ENCODE peak calls at places on chromosomes 13 and 19, in four cellular contexts. Q, R, U and G are unnamed samples.

GRCh38 chr13:112881656-112882554 is 87.1 kb upstream of the MCF2L start:
- DNase-seq in Q (no peak), R (no peak), U (no peak), G (no peak)

GRCh38 chr13:86731987-86732386 is 932.8 kb upstream of the SLITRK6 start:
- DNase-seq in Q (no peak), R (no peak), U (no peak), G (no peak)

GRCh38 chr13:73141292-73141771 is 82.5 kb downstream of the KLF5 start:
- DNase-seq in Q (peak; percentile 21), R (no peak), U (no peak), G (peak; percentile 30)

GRCh38 chr13:54614729-54615128 is 1586.1 kb downstream of the OLFM4 start:
- DNase-seq in Q (no peak), R (no peak), U (peak; percentile 2), G (no peak)

GRCh38 chr13:73908809-73909208 is 225.4 kb downstream of the KLF12 start:
- DNase-seq in Q (no peak), R (no peak), U (no peak), G (no peak)

GRCh38 chr19:56839665-56840451 is 668 bp downstream of the PEG3 start:
- DNase-seq in Q (peak; percentile 92), R (no peak), U (peak; percentile 95), G (no peak)

GRCh38 chr19:3573162-3573857 is 566 bp downstream of the HMG20B start:
- DNase-seq in Q (no peak), R (peak; percentile 73), U (no peak), G (no peak)

GRCh38 chr13:106569233-106570095 is 1.5 kb upstream of the ARGLU1 start:
- DNase-seq in Q (no peak), R (no peak), U (peak; percentile 49), G (no peak)

GRCh38 chr13:66624302-66624701 is 605.8 kb downstream of the PCDH9 start:
- DNase-seq in Q (no peak), R (no peak), U (no peak), G (no peak)

GRCh38 chr19:42250249-42250665 is 4.7 kb downstream of the ERF start:
- DNase-seq in Q (no peak), R (no peak), U (no peak), G (no peak)

GRCh38 chr19:27750697-27751391 is 1462.1 kb downstream of the UQCRFS1 start:
- DNase-seq in Q (no peak), R (no peak), U (no peak), G (no peak)

GRCh38 chr19:932647-933552 is 7.1 kb downstream of the ARID3A start:
- DNase-seq in Q (no peak), R (peak; percentile 56), U (peak; percentile 99), G (peak; percentile 95)

GRCh38 chr19:8512991-8513686 is 828 bp downstream of the ZNF414 start:
- DNase-seq in Q (no peak), R (no peak), U (peak; percentile 44), G (no peak)

GRCh38 chr13:99061411-99061810 is 83.5 kb upstream of the DOCK9 start:
- DNase-seq in Q (no peak), R (no peak), U (no peak), G (no peak)

GRCh38 chr19:38355728-38356725 is 18.3 kb upstream of the PSMD8 start:
- DNase-seq in Q (no peak), R (no peak), U (no peak), G (no peak)

GRCh38 chr13:37701972-37702371 is 103.4 kb upstream of the POSTN start:
- DNase-seq in Q (no peak), R (no peak), U (peak; percentile 78), G (peak; percentile 96)

GRCh38 chr19:8611890-8612806 is 1.6 kb upstream of the ADAMTS10 start:
- DNase-seq in Q (no peak), R (no peak), U (no peak), G (peak; percentile 63)

GRCh38 chr19:18460313-18460712 is 22.4 kb upstream of the ISYNA1 start:
- DNase-seq in Q (no peak), R (no peak), U (peak; percentile 97), G (peak; percentile 67)

GRCh38 chr13:74259641-74260040 is 125.4 kb upstream of the KLF12 start:
- DNase-seq in Q (no peak), R (no peak), U (no peak), G (no peak)

GRCh38 chr13:109330941-109331340 is 455.4 kb downstream of the IRS2 start:
- DNase-seq in Q (no peak), R (no peak), U (peak; percentile 27), G (peak; percentile 35)

GRCh38 chr19:11263726-11264125 is 1.4 kb upstream of the DOCK6 start:
- DNase-seq in Q (no peak), R (no peak), U (peak; percentile 27), G (no peak)

GRCh38 chr13:43289458-43290255 is 266.3 kb downstream of the DNAJC15 start:
- DNase-seq in Q (no peak), R (no peak), U (no peak), G (no peak)

GRCh38 chr19:42229855-42230331 is 9.8 kb downstream of the ZNF526 start:
- DNase-seq in Q (no peak), R (no peak), U (no peak), G (peak; percentile 8)

GRCh38 chr13:20127563-20128458 is 33.0 kb downstream of the GJA3 start:
- DNase-seq in Q (peak; percentile 57), R (peak; percentile 84), U (peak; percentile 49), G (peak; percentile 72)

GRCh38 chr13:21435710-21436151 is 23.4 kb downstream of the ZDHHC20 start:
- DNase-seq in Q (no peak), R (no peak), U (peak; percentile 30), G (peak; percentile 87)

DNA sequence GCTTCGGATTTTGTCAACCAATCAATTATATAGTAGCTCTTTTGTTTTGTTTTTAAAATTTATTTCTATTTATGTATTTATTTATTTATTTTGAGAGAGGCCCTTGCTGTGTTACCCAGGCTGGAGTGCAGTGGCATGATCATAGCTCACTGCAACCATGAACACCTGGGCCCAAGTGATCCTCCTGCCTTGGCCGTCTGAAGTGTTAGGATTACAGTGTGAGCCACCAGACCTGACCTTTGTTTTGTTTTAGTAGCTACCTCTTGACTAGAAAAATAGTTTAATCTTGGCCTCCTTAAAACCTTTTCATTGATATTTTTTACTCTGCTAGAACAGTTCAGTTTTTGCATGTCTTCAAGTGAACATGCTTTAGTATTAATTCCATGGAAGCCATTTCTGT is 15.1 kb downstream of the GARRE1 start:
- DNase-seq in Q (no peak), R (no peak), U (no peak), G (no peak)
- H3K4me1 ChIP-seq in Q (peaks cover 9% of the 10 kb centered on the region), R (peaks cover 8% of the 10 kb centered on the region), U (peaks cover 8% of the 10 kb centered on the region), G (peaks cover 13% of the 10 kb centered on the region)

DNA sequence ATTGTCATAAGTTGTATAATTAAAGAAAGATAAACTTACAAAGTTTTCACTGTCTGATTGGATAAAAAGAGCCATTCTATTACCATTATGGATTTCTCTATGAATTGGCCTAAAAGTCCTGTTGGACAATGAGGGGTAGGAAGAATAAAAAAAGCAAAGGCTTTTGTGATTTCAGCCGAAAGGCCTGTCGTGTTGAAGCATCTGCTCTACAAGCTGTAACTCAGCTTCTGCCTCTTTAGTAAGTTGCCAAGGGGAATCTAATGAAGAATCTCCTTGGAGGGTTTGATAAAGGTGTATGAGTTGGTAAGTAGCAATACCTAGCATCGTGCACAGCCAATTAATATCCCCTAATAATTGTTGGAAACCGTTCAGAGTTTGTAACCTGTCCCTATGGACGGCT is 25.2 kb upstream of the ERVV-1 start:
- DNase-seq in Q (no peak), R (no peak), U (no peak), G (no peak)
- H2BK12ac ChIP-seq in Q (no peak overlapping the region), R (no peak overlapping the region), U (no peak overlapping the region), G (no peak overlapping the region)

GRCh38 chr19:35715355-35715809 is 2.4 kb upstream of the KMT2B start:
- DNase-seq in Q (no peak), R (no peak), U (no peak), G (no peak)
- H3K4me3 ChIP-seq in Q (peak overlapping the region; percentile 74), R (peak overlapping the region; percentile 88), U (no peak overlapping the region), G (no peak overlapping the region)

DNA sequence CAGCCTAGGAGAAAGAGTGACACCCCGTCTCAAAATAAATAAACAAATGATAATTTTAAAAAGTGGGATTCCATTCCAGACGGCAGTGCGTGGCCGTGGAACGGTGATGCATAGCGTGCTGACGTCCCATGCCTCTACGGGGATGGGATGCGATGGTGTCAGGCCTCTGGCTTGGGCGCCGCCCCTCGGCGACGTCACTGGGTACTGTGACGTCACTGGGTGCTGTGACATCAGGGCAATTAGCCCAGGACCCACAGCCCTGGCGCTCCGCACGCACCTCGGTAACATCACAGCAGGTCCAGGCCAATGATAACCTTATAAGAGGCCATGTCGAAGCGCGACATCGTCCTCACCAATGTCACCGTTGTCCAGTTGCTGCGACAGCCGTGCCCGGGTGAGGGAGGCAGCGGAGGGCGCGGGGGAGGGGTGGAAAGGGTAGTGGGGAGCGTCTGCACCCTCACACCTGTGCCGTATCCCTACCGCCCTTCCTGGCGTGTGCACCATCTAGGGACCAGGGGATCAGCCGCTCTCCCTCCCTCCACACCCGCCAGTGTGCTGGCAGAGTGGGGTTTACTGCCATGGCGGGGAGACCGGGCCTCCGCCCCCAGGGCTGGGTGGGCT is at the start of gene GAPDHS:
- DNase-seq in Q (no peak), R (peak; percentile 79), U (no peak), G (no peak)
- H3K4me1 ChIP-seq in Q (peaks cover 9% of the 10 kb centered on the region), R (no peaks in the 10 kb centered on the region), U (peaks cover 3% of the 10 kb centered on the region), G (peaks cover 3% of the 10 kb centered on the region)

DNA sequence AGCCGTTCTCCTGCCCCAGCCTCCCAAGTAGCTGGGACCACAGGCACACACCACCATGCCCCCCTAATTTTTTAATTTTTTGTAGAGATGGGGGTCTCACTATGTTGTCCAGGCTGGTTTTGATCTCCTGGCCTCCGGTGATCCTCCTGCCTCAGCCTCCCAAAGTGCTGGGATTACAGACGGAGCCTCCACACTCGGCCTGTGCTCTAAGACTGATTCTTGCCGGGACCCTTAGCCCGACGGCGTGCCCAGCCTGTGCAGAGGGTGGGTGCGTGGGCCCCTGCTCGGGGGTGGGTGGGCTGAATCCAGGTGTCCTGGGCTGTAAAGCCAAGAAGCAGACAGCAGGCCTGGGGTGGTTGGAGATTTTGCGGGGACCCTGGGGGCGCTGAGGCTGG is 64.3 kb downstream of the GADD45B start:
- DNase-seq in Q (no peak), R (no peak), U (no peak), G (no peak)
- H2BK12ac ChIP-seq in Q (no peak overlapping the region), R (peak overlapping the region; percentile 87), U (peak overlapping the region; percentile 97), G (peak overlapping the region; percentile 45)

GRCh38 chr19:32522967-32523366 is 58.0 kb upstream of the PDCD5 start:
- DNase-seq in Q (no peak), R (no peak), U (no peak), G (no peak)

DNA sequence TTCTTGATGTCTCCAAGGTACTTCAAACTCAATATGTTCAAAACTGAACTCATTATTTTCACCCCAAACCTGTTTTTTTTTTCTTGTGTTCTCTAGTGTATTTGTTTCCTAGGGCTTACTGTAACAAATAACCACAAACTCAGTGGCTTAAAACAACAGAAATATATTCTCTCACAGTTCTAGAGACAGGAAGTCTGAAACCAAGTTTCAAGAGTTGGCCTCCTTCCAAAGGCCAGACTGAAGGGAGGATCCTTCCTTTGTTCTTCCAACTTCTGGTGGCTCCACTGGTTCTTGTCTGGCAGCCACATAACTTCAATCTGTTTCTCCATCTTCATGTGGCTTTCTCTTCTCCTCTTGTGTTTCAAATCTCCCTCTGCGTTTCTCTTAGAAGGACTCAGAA is 62.0 kb upstream of the PDCD5 start:
- DNase-seq in Q (no peak), R (no peak), U (no peak), G (no peak)
- H3K4me3 ChIP-seq in Q (no peak overlapping the region), R (no peak overlapping the region), U (no peak overlapping the region), G (no peak overlapping the region)

GRCh38 chr13:40440990-40441820 is 225.2 kb downstream of the FOXO1 start:
- DNase-seq in Q (no peak), R (no peak), U (peak; percentile 68), G (no peak)
- H3K4me1 ChIP-seq in Q (peaks cover 10% of the 10 kb centered on the region), R (no peaks in the 10 kb centered on the region), U (peaks cover 34% of the 10 kb centered on the region), G (peaks cover 10% of the 10 kb centered on the region)

GRCh38 chr13:39451860-39452301 is 151.1 kb downstream of the LHFPL6 start:
- DNase-seq in Q (no peak), R (no peak), U (no peak), G (peak; percentile 68)
- H2BK12ac ChIP-seq in Q (no peak overlapping the region), R (no peak overlapping the region), U (peak overlapping the region; percentile 43), G (no peak overlapping the region)